ENCODE peak calls at places on chromosome 10, in five cellular contexts. P is pancreas, W is heart right ventricle, D is H9, K is left lung. Q is an unnamed sample. For H3K9me3, the result is how much of the 10 kb centered on the place peaks cover.

GRCh38 chr10:22429146-22429545 is 83.8 kb downstream of the SPAG6 start:
- DNase-seq in P (no peak), W (no peak), D (no peak), K (no peak), Q (no peak)

GRCh38 chr10:21184216-21184615 is 287.1 kb upstream of the NEBL start:
- DNase-seq in P (no peak), W (no peak), D (no peak), K (no peak), Q (no peak)

GRCh38 chr10:28177944-28178637 is 124.8 kb downstream of the MPP7 start:
- DNase-seq in P (no peak), W (no peak), D (no peak), K (no peak), Q (no peak)

GRCh38 chr10:132373241-132373955 is 23.6 kb upstream of the PWWP2B start:
- DNase-seq in P (no peak), W (no peak), D (no peak), K (peak), Q (peak)

GRCh38 chr10:12710594-12711343 is 290.7 kb downstream of the CCDC3 start:
- DNase-seq in P (peak), W (peak), D (peak), K (peak), Q (peak)

GRCh38 chr10:6647811-6648526 is 67.9 kb upstream of the PRKCQ start:
- DNase-seq in P (peak), W (no peak), D (peak), K (no peak), Q (no peak)

GRCh38 chr10:114545071-114545470 is 113.0 kb downstream of the ABLIM1 start:
- DNase-seq in P (no peak), W (no peak), D (no peak), K (no peak), Q (no peak)

GRCh38 chr10:114021135-114021534 is 22.5 kb upstream of the ADRB1 start:
- DNase-seq in P (no peak), W (no peak), D (no peak), K (no peak), Q (peak)

GRCh38 chr10:96259884-96260511 is 11.4 kb downstream of the BLNK start:
- DNase-seq in P (no peak), W (no peak), D (no peak), K (no peak), Q (no peak)

GRCh38 chr10:44792119-44792783 is 118.9 kb upstream of the TMEM72 start:
- DNase-seq in P (no peak), W (no peak), D (no peak), K (no peak), Q (no peak)

GRCh38 chr10:7666253-7667023 is at the start of gene ITIH5:
- DNase-seq in P (peak), W (peak), D (peak), K (peak), Q (peak)

GRCh38 chr10:69222157-69223027 is 2.3 kb downstream of the HKDC1 start:
- DNase-seq in P (peak), W (no peak), D (peak), K (no peak), Q (no peak)

GRCh38 chr10:87753995-87754866 is 63.8 kb downstream of the ATAD1 start:
- DNase-seq in P (no peak), W (no peak), D (no peak), K (no peak), Q (no peak)

GRCh38 chr10:101783736-101784118 is 481 bp upstream of the NPM3 start:
- DNase-seq in P (no peak), W (no peak), D (peak), K (no peak), Q (no peak)

GRCh38 chr10:3906511-3907111 is 121.6 kb upstream of the KLF6 start:
- DNase-seq in P (no peak), W (no peak), D (no peak), K (no peak), Q (peak)

GRCh38 chr10:4370376-4370775 is 455.6 kb upstream of the AKR1E2 start:
- DNase-seq in P (no peak), W (no peak), D (no peak), K (no peak), Q (no peak)

GRCh38 chr10:112791447-112791846 is 158.6 kb upstream of the TCF7L2 start:
- DNase-seq in P (no peak), W (no peak), D (no peak), K (no peak), Q (no peak)

GRCh38 chr10:128530301-128530700 is 404.1 kb upstream of the MKI67 start:
- DNase-seq in P (no peak), W (no peak), D (no peak), K (no peak), Q (no peak)

GRCh38 chr10:61793760-61794713 is 107.5 kb upstream of the ARID5B start:
- DNase-seq in P (no peak), W (no peak), D (no peak), K (no peak), Q (no peak)

GRCh38 chr10:30463944-30464451 is 30.0 kb downstream of the MAP3K8 start:
- DNase-seq in P (no peak), W (no peak), D (no peak), K (no peak), Q (no peak)

GRCh38 chr10:95877881-95878280 is 29.9 kb upstream of the CC2D2B start:
- DNase-seq in P (no peak), W (no peak), D (no peak), K (no peak), Q (no peak)

GRCh38 chr10:34808789-34809745 is 6.0 kb downstream of the PARD3 start:
- DNase-seq in P (no peak), W (peak), D (peak), K (no peak), Q (no peak)

GRCh38 chr10:110399163-110400094 is 94.7 kb upstream of the SMNDC1 start:
- DNase-seq in P (peak), W (no peak), D (no peak), K (no peak), Q (no peak)

GRCh38 chr10:25556457-25556856 is 377.6 kb upstream of the MYO3A start:
- DNase-seq in P (no peak), W (no peak), D (no peak), K (no peak), Q (no peak)

GRCh38 chr10:70784476-70784875 is 701 bp downstream of the TBATA start:
- DNase-seq in P (no peak), W (no peak), D (no peak), K (no peak), Q (no peak)

GRCh38 chr10:49710966-49711365 is 31.5 kb downstream of the C10orf53 start:
- DNase-seq in P (no peak), W (no peak), D (no peak), K (no peak), Q (no peak)

GRCh38 chr10:102714621-102715455 is at the start of gene SFXN2:
- DNase-seq in P (no peak), W (no peak), D (no peak), K (no peak), Q (peak)

GRCh38 chr10:124632064-124632531 is 112.1 kb downstream of the FAM53B start:
- DNase-seq in P (peak), W (peak), D (peak), K (peak), Q (no peak)
- TF ChIP-seq CTCF in P (peak), W (peak), D (peak), K (peak), Q (no peak)

GRCh38 chr10:123331438-123331837 is 177.2 kb downstream of the BUB3 start:
- DNase-seq in P (no peak), W (no peak), D (no peak), K (no peak), Q (no peak)
- H3K9me3 ChIP-seq in P (under half), W (under half), D (under half), K (under half), Q (under half)

DNA sequence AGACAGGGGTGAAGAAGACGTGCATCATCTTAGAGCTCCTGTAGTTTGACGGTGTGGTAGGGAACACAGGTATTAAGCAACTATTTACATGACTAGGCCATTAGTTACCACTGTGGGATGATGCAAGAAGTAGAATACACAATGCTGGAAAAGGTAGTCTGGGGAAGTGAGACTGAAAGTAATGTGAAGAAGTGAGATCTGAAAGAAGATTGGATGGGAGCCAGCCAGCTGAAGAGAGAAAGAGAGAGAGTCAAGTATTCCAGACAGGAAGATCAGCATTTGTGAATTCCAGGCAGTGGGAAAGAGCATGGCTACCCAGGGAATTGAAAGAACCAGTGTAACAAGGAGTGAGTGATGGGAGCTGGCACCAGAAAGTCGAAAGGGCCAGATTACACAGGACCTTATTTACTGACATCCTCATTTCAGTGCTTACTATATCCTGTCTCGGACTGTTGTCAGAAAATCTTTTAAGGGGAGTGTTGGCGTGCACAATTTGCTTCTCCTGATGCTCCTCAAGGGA is 4.0 kb upstream of the CFAP58 start:
- DNase-seq in P (no peak), W (no peak), D (no peak), K (no peak), Q (no peak)
- H3K27ac ChIP-seq in P (no peak), W (peak), D (peak), K (peak), Q (peak)

DNA sequence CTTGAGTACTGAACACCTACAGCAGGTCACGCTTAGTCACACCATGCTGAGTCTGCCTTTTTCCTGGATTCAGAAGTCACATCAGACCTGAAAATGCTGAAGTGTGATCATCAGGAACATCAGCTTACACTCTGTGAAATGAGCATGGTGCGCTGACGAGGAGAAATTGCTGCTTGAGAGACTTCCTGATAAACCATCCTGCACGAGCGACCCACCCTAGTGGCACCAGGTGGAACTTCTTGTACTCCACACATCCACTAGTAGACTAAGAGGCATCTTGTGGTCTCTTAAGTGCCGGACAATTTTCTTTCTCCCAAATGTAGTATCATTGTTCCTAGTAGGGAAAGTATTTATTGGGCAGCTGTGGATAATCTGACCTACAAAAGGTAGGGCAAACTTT is 51.8 kb upstream of the MRLN start:
- DNase-seq in P (peak), W (no peak), D (peak), K (no peak), Q (no peak)
- TF ChIP-seq CTCF in P (no peak), W (peak), D (peak), K (peak), Q (no peak)

Q was measured in tibial artery.